ENCODE peak calls at places on chromosome 3, in five cellular contexts. D is CD8-positive, alpha-beta T cell; F is mammary epithelial cell; A is lower lobe of right lung; X is A549. L is an unnamed sample.
A peak's percentile ranks its signal among the peaks of the same experiment; 100 is the strongest.

GRCh38 chr3:56811545-56812202 is 9.9 kb upstream of the ARHGEF3 start:
- DNase-seq in D (no peak), F (peak; percentile 17), A (no peak), X (no peak), L (peak; percentile 18)

GRCh38 chr3:41304603-41305002 is 105.3 kb downstream of the CTNNB1 start:
- DNase-seq in D (no peak), F (no peak), A (no peak), X (peak; percentile 5), L (peak; percentile 34)

GRCh38 chr3:171878441-171879225 is 35.5 kb downstream of the TMEM212 start:
- DNase-seq in D (no peak), F (no peak), A (no peak), X (no peak), L (no peak)

GRCh38 chr3:45496550-45496949 is 98.0 kb upstream of the LIMD1 start:
- DNase-seq in D (no peak), F (no peak), A (no peak), X (no peak), L (peak; percentile 60)

GRCh38 chr3:66378256-66378655 is 122.6 kb downstream of the LRIG1 start:
- DNase-seq in D (peak; percentile 44), F (no peak), A (no peak), X (peak; percentile 14), L (peak; percentile 27)

GRCh38 chr3:32626650-32627049 is 56.0 kb upstream of the DYNC1LI1 start:
- DNase-seq in D (no peak), F (no peak), A (no peak), X (no peak), L (no peak)

GRCh38 chr3:2360815-2361214 is 262.1 kb downstream of the CNTN4 start:
- DNase-seq in D (no peak), F (no peak), A (no peak), X (no peak), L (no peak)

GRCh38 chr3:127483902-127484591 is 106.5 kb downstream of the TPRA1 start:
- DNase-seq in D (no peak), F (no peak), A (no peak), X (no peak), L (no peak)

GRCh38 chr3:102224171-102224570 is 210.6 kb upstream of the ZPLD1 start:
- DNase-seq in D (no peak), F (no peak), A (no peak), X (peak; percentile 52), L (no peak)

GRCh38 chr3:114878119-114878839 is 268.8 kb downstream of the ZBTB20 start:
- DNase-seq in D (no peak), F (peak; percentile 29), A (no peak), X (peak; percentile 12), L (no peak)

GRCh38 chr3:188326968-188327367 is 173.0 kb downstream of the LPP start:
- DNase-seq in D (no peak), F (no peak), A (no peak), X (no peak), L (no peak)

GRCh38 chr3:188322135-188322892 is 168.4 kb downstream of the LPP start:
- DNase-seq in D (no peak), F (peak; percentile 54), A (no peak), X (no peak), L (no peak)

GRCh38 chr3:188327433-188327832 is 173.5 kb downstream of the LPP start:
- DNase-seq in D (no peak), F (no peak), A (no peak), X (no peak), L (no peak)

GRCh38 chr3:188323067-188323842 is 169.3 kb downstream of the LPP start:
- DNase-seq in D (peak; percentile 36), F (peak; percentile 86), A (no peak), X (no peak), L (no peak)

DNA sequence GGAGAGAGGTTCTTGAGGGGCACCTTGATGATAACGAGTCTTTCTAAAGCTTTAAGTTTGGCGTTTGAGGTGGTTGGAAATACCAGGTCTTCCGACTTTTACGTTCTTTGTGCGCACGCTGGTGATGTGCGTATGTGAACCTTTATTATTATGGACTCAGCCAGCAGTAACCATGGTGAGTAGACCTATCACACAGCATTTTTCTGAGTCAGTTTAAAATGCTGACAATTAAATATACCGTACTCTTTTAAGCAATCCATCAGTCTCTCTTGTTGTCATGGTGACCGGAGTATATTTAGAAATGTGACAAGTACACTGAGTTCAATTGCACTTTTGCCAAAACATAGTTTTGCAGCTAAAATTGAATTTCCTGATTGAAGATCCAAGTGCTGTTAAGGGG is 172.2 kb downstream of the LPP start:
- DNase-seq in D (no peak), F (no peak), A (no peak), X (no peak), L (no peak)
- H3K9me3 ChIP-seq in D (no peaks in the 10 kb centered on the region), F (no peaks in the 10 kb centered on the region), A (no peaks in the 10 kb centered on the region), X (no peaks in the 10 kb centered on the region), L (no peaks in the 10 kb centered on the region)

GRCh38 chr3:135231646-135232625 is 436.9 kb downstream of the EPHB1 start:
- DNase-seq in D (no peak), F (no peak), A (no peak), X (no peak), L (no peak)

GRCh38 chr3:135224963-135225362 is 429.9 kb downstream of the EPHB1 start:
- DNase-seq in D (no peak), F (no peak), A (no peak), X (no peak), L (no peak)

GRCh38 chr3:135228131-135228530 is 433.1 kb downstream of the EPHB1 start:
- DNase-seq in D (no peak), F (no peak), A (no peak), X (no peak), L (no peak)

GRCh38 chr3:135226057-135226456 is 431.0 kb downstream of the EPHB1 start:
- DNase-seq in D (no peak), F (no peak), A (no peak), X (no peak), L (no peak)

DNA sequence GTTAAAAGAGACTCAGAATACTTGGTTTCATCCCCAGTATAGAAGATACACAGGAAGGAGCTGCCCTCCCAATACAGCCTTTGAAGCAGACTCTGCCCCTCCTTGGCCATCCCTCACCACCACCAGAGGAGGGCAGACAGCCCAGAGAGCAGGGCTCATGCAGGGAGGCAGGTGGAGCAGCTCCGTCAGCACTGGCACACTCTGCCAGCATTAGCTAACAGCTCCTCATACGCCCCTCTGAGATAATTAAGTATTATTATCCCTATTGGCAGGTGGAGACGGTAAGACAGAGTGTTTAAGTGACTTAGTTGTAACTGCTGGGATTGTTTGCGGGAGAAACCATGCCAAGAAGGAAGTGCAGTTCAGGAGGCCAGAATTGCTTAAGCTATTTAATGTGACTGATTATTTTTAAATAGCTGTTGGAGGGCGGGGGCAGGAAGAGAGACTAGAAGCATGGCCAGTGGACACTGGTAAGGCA is 434.0 kb downstream of the EPHB1 start:
- DNase-seq in D (no peak), F (no peak), A (no peak), X (no peak), L (peak; percentile 40)
- TF ChIP-seq CTCF in D (no peak), F (no peak), A (no peak), X (no peak), L (peak; percentile 31)

GRCh38 chr3:194618858-194619608 is 14.2 kb downstream of the TMEM44 start:
- DNase-seq in D (no peak), F (no peak), A (no peak), X (no peak), L (no peak)
- H3K4me1 ChIP-seq in D (no peaks in the 10 kb centered on the region), F (no peaks in the 10 kb centered on the region), A (no peaks in the 10 kb centered on the region), X (no peaks in the 10 kb centered on the region), L (peaks cover 12% of the 10 kb centered on the region)

GRCh38 chr3:191813245-191813644 is 352.3 kb downstream of the PYDC2 start:
- DNase-seq in D (no peak), F (no peak), A (no peak), X (no peak), L (no peak)

GRCh38 chr3:191804935-191805334 is 344.0 kb downstream of the PYDC2 start:
- DNase-seq in D (no peak), F (no peak), A (no peak), X (no peak), L (no peak)

DNA sequence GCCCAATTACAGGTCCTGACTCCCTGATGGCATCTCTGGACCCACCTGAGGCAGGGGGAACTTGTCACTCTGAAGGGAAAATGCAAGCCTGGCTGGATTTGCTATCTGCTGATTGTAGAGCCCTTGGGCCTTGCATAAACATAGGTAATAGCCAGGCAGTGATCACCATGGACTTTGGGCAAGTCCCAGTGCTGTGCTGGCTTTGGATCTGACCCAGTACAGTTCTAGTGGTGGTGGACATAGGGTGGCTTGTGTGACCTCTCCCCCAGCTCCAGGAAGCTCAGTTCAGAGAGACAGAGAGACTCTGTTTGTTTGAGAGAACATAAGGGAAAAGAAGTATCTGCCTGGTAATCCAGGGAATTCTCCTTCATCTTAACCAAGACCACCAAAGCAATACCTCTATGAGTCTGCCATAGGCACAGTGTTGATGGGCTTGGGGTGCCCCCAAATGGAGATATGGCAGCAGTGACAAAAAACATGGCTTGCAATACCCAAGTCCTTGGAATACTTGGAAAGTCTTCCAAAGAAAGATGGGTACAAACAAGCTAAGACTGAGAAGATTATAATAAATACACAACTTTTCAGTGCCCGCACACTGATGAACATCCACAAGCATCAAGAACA is 348.5 kb downstream of the PYDC2 start:
- DNase-seq in D (no peak), F (no peak), A (no peak), X (no peak), L (no peak)
- H3K9me3 ChIP-seq in D (no peaks in the 10 kb centered on the region), F (no peaks in the 10 kb centered on the region), A (peaks cover 8% of the 10 kb centered on the region), X (no peaks in the 10 kb centered on the region), L (peaks cover 2% of the 10 kb centered on the region)

DNA sequence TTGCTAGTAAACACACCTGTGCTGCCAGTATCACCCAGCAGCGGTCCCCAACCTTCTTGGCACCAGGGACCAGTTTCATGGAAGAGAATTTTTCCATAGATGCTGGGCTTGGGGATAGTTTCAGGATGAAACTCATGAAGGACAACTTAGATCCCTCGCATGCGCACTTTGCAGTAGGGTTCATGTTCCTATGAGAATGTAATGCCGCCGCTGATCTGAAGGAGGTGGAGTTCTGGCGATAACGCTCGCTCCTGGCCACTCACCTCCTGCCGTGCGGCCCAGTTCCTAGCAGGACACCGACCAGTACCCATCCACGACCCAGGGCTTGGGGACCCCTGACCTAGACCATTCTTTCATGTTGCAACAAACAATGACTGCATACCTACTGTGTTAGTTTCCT is 89.7 kb downstream of the TOP2B start:
- DNase-seq in D (no peak), F (no peak), A (no peak), X (no peak), L (no peak)
- TF ChIP-seq CTCF in D (no peak), F (no peak), A (no peak), X (no peak), L (no peak)

GRCh38 chr3:50164056-50164455 is 8.9 kb downstream of the SEMA3F start:
- DNase-seq in D (no peak), F (peak; percentile 93), A (peak; percentile 77), X (peak; percentile 69), L (no peak)
- H3K4me1 ChIP-seq in D (no peaks in the 10 kb centered on the region), F (peaks cover 95% of the 10 kb centered on the region), A (peaks cover 96% of the 10 kb centered on the region), X (peaks cover 95% of the 10 kb centered on the region), L (peaks cover 3% of the 10 kb centered on the region)

L was measured in BE2C.